ENCODE peak calls at places on chromosomes 11 and 22, in six cellular contexts. One of them, this sample, is unnamed.

GRCh38 chr22:42299586-42300285 is 29.3 kb upstream of the TCF20 start:
- DNase-seq in tibial artery: peak
- DNase-seq in AG04449: no peak
- DNase-seq in ovary: no peak
- DNase-seq in heart left ventricle: peak
- DNase-seq in A549: no peak
- DNase-seq in this sample: no peak

GRCh38 chr11:83070878-83071640 is 638 bp downstream of the RAB30 start:
- DNase-seq in AG04449: no peak
- DNase-seq in tibial artery: peak
- DNase-seq in ovary: peak
- DNase-seq in A549: peak
- DNase-seq in heart left ventricle: peak
- DNase-seq in this sample: no peak

GRCh38 chr11:116519499-116519898 is 253.3 kb downstream of the BUD13 start:
- DNase-seq in AG04449: no peak
- DNase-seq in tibial artery: no peak
- DNase-seq in ovary: no peak
- DNase-seq in heart left ventricle: no peak
- DNase-seq in A549: no peak
- DNase-seq in this sample: no peak

GRCh38 chr11:122721201-122721963 is 65.9 kb downstream of the UBASH3B start:
- DNase-seq in ovary: no peak
- DNase-seq in tibial artery: no peak
- DNase-seq in AG04449: no peak
- DNase-seq in heart left ventricle: no peak
- DNase-seq in A549: no peak
- DNase-seq in this sample: no peak

GRCh38 chr11:31995525-31996123 is 95.2 kb upstream of the RCN1 start:
- DNase-seq in tibial artery: no peak
- DNase-seq in A549: no peak
- DNase-seq in ovary: no peak
- DNase-seq in AG04449: peak
- DNase-seq in heart left ventricle: no peak
- DNase-seq in this sample: no peak

GRCh38 chr11:14974021-14974698 is 2.0 kb upstream of the CALCA start:
- DNase-seq in tibial artery: no peak
- DNase-seq in AG04449: no peak
- DNase-seq in A549: no peak
- DNase-seq in ovary: no peak
- DNase-seq in heart left ventricle: no peak
- DNase-seq in this sample: no peak

GRCh38 chr11:130408401-130408890 is 20.0 kb downstream of the ADAMTS8 start:
- DNase-seq in ovary: no peak
- DNase-seq in AG04449: no peak
- DNase-seq in tibial artery: no peak
- DNase-seq in A549: no peak
- DNase-seq in heart left ventricle: no peak
- DNase-seq in this sample: no peak

GRCh38 chr11:72238040-72238450 is 5.9 kb downstream of the PHOX2A start:
- DNase-seq in heart left ventricle: no peak
- DNase-seq in A549: peak
- DNase-seq in AG04449: no peak
- DNase-seq in ovary: peak
- DNase-seq in tibial artery: no peak
- DNase-seq in this sample: no peak

DNA sequence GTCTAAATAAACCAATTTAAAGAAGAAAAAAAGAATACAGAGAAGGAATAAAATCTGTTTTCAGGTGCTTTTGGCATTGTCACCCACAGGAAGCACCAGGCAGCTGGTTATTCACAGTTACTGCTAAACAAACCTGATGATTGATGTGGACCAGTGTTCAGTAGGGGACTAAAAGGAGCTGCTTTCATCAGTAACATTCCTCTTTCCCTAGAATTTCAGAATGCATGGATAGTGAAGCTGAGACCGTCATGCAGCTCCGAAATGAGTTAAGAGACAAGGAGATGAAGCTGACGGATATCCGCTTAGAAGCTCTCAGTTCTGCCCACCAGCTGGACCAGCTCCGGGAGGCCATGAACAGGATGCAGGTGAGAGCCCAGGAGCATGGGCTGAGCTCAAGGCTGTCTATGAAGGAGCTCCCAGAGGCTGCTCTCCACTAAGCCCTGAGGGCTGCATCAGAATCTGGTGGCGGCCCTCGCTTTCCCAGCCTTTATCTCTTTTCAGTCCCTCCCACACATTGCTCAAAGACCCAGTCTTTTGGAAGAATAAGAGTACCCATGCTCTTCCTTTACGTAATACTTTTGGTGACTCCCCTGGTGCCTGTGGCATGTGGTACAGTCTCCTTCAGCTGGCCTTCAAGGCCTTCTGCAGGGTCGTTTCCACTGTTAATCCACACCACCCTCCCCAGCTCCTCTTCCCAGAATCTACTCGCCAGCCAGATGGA is 69.5 kb downstream of the DBX1 start:
- DNase-seq in tibial artery: no peak
- DNase-seq in heart left ventricle: no peak
- DNase-seq in ovary: no peak
- DNase-seq in A549: no peak
- DNase-seq in AG04449: no peak
- DNase-seq in this sample: no peak
- TF ChIP-seq CTCF in tibial artery: no peak
- TF ChIP-seq CTCF in heart left ventricle: no peak
- TF ChIP-seq CTCF in ovary: no peak
- TF ChIP-seq CTCF in A549: no peak
- TF ChIP-seq CTCF in AG04449: no peak
- TF ChIP-seq CTCF in this sample: no peak

GRCh38 chr11:69636870-69637600 is 3.9 kb upstream of the CCND1 start:
- DNase-seq in tibial artery: no peak
- DNase-seq in A549: no peak
- DNase-seq in AG04449: no peak
- DNase-seq in ovary: no peak
- DNase-seq in heart left ventricle: no peak
- DNase-seq in this sample: no peak
- H3K4me3 ChIP-seq in tibial artery: peak
- H3K4me3 ChIP-seq in A549: no peak
- H3K4me3 ChIP-seq in AG04449: peak
- H3K4me3 ChIP-seq in ovary: peak
- H3K4me3 ChIP-seq in heart left ventricle: peak
- H3K4me3 ChIP-seq in this sample: peak

GRCh38 chr11:36638586-36638985 is 40.5 kb upstream of the RAG2 start:
- DNase-seq in ovary: no peak
- DNase-seq in tibial artery: no peak
- DNase-seq in heart left ventricle: no peak
- DNase-seq in AG04449: no peak
- DNase-seq in A549: no peak
- DNase-seq in this sample: no peak
- TF ChIP-seq CTCF in ovary: no peak
- TF ChIP-seq CTCF in tibial artery: no peak
- TF ChIP-seq CTCF in heart left ventricle: no peak
- TF ChIP-seq CTCF in AG04449: no peak
- TF ChIP-seq CTCF in A549: no peak
- TF ChIP-seq CTCF in this sample: no peak

GRCh38 chr22:46380581-46380980 is 45.1 kb downstream of the TRMU start:
- DNase-seq in AG04449: no peak
- DNase-seq in tibial artery: no peak
- DNase-seq in ovary: no peak
- DNase-seq in heart left ventricle: no peak
- DNase-seq in A549: no peak
- DNase-seq in this sample: no peak
- H3K4me3 ChIP-seq in AG04449: no peak
- H3K4me3 ChIP-seq in tibial artery: no peak
- H3K4me3 ChIP-seq in ovary: no peak
- H3K4me3 ChIP-seq in heart left ventricle: no peak
- H3K4me3 ChIP-seq in A549: no peak
- H3K4me3 ChIP-seq in this sample: no peak

DNA sequence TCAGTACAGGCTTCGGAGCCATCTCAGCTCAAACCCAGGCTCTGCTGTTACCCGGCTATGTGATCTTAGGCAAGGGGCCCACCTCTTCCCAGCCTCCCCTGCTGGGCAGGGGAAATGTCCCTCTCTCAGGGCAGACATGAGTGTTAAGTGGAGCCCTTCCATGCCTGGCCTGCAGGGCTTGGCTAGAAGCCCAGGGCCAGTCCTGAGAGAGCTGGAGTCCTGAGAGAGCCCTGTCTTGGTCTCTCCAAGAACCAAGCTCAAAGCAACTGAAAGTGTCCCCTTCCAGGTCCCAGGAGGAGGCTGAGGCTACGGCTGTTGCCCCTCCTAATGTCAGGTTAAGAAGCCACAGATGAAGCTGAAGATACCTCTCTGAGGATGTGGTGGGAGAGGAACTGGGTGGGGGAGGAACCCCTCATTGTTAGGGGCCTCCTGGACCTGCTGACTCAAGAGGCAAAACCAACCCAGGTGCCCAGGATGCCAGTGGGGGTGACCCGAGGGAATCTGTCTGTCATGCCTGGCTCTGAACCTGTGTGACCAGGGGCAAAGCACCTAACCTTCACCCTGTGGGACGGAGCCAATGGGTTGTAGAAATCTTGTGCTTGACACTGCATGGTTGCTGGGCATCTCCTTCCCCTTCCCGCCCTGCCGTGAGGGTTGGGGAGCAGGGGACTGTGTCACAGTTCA is 4.2 kb downstream of the ZP1 start:
- DNase-seq in tibial artery: no peak
- DNase-seq in heart left ventricle: peak
- DNase-seq in A549: no peak
- DNase-seq in ovary: no peak
- DNase-seq in AG04449: no peak
- DNase-seq in this sample: no peak
- TF ChIP-seq CTCF in tibial artery: no peak
- TF ChIP-seq CTCF in heart left ventricle: peak
- TF ChIP-seq CTCF in A549: no peak
- TF ChIP-seq CTCF in ovary: no peak
- TF ChIP-seq CTCF in AG04449: no peak
- TF ChIP-seq CTCF in this sample: peak

This sample was measured in BJ.